ENCODE peak calls at places on chromosomes 13 and 19, in nine cellular contexts. T, Y, L, N, V, J, X, B and D are unnamed samples.

GRCh38 chr13:80924596-80924995 is 583.7 kb upstream of the SPRY2 start:
- DNase-seq in Y (no peak), L (no peak), V (no peak), B (no peak), T (no peak), N (no peak), J (no peak), X (no peak), D (no peak)

GRCh38 chr13:112213467-112214245 is 146.7 kb downstream of the SOX1 start:
- DNase-seq in T (no peak), N (no peak), J (no peak), Y (no peak), V (no peak), X (peak), B (peak), L (peak), D (no peak)

GRCh38 chr13:36875431-36875830 is 44.6 kb downstream of the SMAD9 start:
- DNase-seq in X (no peak), B (no peak), T (no peak), L (no peak), V (no peak), J (no peak), Y (no peak), N (no peak), D (no peak)

GRCh38 chr13:65926750-65927171 is 1303.4 kb downstream of the PCDH9 start:
- DNase-seq in B (peak), N (peak), T (no peak), V (no peak), J (peak), Y (no peak), X (peak), L (peak), D (peak)

GRCh38 chr13:44703371-44703770 is 127.2 kb upstream of the TSC22D1 start:
- DNase-seq in L (no peak), Y (no peak), X (no peak), N (no peak), V (no peak), T (no peak), B (no peak), J (no peak), D (no peak)

GRCh38 chr19:13984875-13985741 is 21.0 kb downstream of the RFX1 start:
- DNase-seq in B (no peak), V (no peak), N (no peak), T (no peak), J (no peak), X (no peak), L (no peak), Y (no peak), D (no peak)

GRCh38 chr13:34967851-34968562 is 25.9 kb downstream of the NBEA start:
- DNase-seq in X (no peak), Y (no peak), T (no peak), N (no peak), J (no peak), B (no peak), L (no peak), V (no peak), D (no peak)

GRCh38 chr19:39444598-39445257 is 654 bp upstream of the SUPT5H start:
- DNase-seq in V (no peak), Y (no peak), N (no peak), J (no peak), X (peak), T (no peak), B (no peak), L (no peak), D (no peak)

GRCh38 chr19:18898081-18898532 is 2.1 kb upstream of the CERS1 start:
- DNase-seq in Y (peak), L (no peak), X (no peak), T (no peak), N (no peak), V (no peak), B (no peak), J (no peak), D (peak)

GRCh38 chr13:20301391-20302071 is 69.4 kb upstream of the GJB6 start:
- DNase-seq in X (no peak), N (no peak), L (no peak), B (no peak), Y (no peak), J (peak), T (no peak), V (no peak), D (peak)

GRCh38 chr19:49340069-49340864 is 5.1 kb downstream of the CD37 start:
- DNase-seq in X (peak), L (peak), N (no peak), V (no peak), T (no peak), B (peak), J (peak), Y (no peak), D (peak)

GRCh38 chr19:2423913-2424685 is 3.3 kb downstream of the TIMM13 start:
- DNase-seq in N (no peak), J (no peak), T (no peak), X (no peak), V (no peak), L (no peak), Y (no peak), B (no peak), D (no peak)

GRCh38 chr19:6118043-6118442 is 7.7 kb upstream of the RFX2 start:
- DNase-seq in V (no peak), N (no peak), Y (no peak), J (no peak), T (no peak), L (no peak), B (no peak), X (no peak), D (no peak)

GRCh38 chr19:45189971-45190370 is 11.4 kb downstream of the BLOC1S3 start:
- DNase-seq in L (no peak), B (no peak), N (no peak), Y (no peak), J (no peak), V (no peak), T (no peak), X (no peak), D (no peak)

GRCh38 chr13:23750383-23751121 is 138.6 kb downstream of the MIPEP start:
- DNase-seq in N (no peak), B (no peak), L (no peak), J (no peak), Y (no peak), X (no peak), T (no peak), V (no peak), D (no peak)

GRCh38 chr13:30618186-30618937 is 642 bp downstream of the USPL1 start:
- DNase-seq in B (peak), N (no peak), V (no peak), L (peak), J (no peak), Y (no peak), X (no peak), T (no peak), D (peak)

GRCh38 chr13:50549221-50549942 is 294.1 kb downstream of the DLEU7 start:
- DNase-seq in X (no peak), L (no peak), N (no peak), J (no peak), Y (no peak), V (no peak), T (no peak), B (no peak), D (no peak)

GRCh38 chr13:111662895-111663294 is 342.5 kb downstream of the TEX29 start:
- DNase-seq in L (no peak), X (no peak), B (no peak), Y (no peak), N (no peak), J (no peak), V (no peak), T (no peak), D (no peak)

GRCh38 chr13:35983206-35983605 is 148.0 kb downstream of the DCLK1 start:
- DNase-seq in V (no peak), N (no peak), T (no peak), L (no peak), J (no peak), B (no peak), Y (no peak), X (no peak), D (no peak)

GRCh38 chr13:73399347-73400216 is 340.8 kb downstream of the KLF5 start:
- DNase-seq in X (peak), N (no peak), J (no peak), V (no peak), L (peak), Y (no peak), B (no peak), T (no peak), D (no peak)

GRCh38 chr13:73835138-73835721 is 299.0 kb downstream of the KLF12 start:
- DNase-seq in B (no peak), L (no peak), X (no peak), J (no peak), Y (peak), T (no peak), V (no peak), N (no peak), D (peak)

GRCh38 chr13:30375436-30375835 is 46.9 kb upstream of the UBE2L5 start:
- DNase-seq in J (no peak), B (no peak), L (no peak), Y (no peak), V (no peak), N (no peak), T (no peak), X (no peak), D (no peak)

GRCh38 chr13:64090311-64090710 is 2674.7 kb upstream of the PCDH20 start:
- DNase-seq in J (no peak), B (no peak), V (no peak), X (no peak), N (no peak), Y (no peak), L (no peak), T (no peak), D (no peak)

GRCh38 chr13:46184277-46184699 is 2.3 kb upstream of the LCP1 start:
- DNase-seq in T (peak), N (no peak), B (peak), X (peak), V (no peak), J (peak), L (peak), Y (peak), D (peak)

GRCh38 chr13:71867101-71867814 is at the start of gene DACH1:
- DNase-seq in Y (peak), J (peak), V (no peak), N (no peak), B (peak), L (peak), T (peak), X (peak), D (peak)

GRCh38 chr19:42076375-42076944 is 494 bp downstream of the ZNF574 start:
- DNase-seq in V (no peak), N (no peak), T (no peak), B (no peak), X (peak), Y (no peak), J (peak), L (peak), D (no peak)

DNA sequence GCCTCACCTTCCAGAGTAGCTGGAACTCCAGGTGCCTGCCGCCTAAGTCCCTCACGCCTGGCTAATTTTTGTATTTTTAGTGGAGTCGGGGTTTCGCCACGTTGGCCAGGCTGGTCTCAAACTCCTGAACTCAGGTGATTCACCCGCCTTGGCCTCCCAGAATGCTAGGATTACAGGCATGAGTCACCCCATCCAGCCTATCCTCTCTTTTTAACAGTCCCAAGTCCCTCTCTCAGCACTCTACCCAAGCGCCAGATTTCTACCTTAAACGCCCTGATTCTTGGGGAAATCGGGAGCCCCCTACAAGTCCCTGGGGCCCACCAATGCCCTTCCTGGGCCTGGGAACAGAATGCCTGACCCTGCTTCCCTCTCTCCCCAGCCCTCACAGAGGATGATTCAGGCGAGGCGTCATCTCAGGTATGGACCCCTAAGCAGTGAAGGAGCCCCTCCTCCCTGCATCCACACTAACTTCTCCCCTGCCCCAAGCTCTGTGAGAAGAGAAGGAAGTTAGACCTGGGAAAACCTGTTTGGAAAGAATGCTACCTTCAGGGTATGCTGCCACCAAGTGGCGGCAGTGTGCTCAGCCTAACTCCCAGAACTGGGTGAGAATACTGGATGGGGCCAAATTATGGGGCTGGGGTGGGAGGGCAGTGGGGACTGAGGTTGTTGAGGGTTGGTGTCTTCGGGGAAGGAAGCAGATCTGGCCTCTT is 20.8 kb upstream of the EBI3 start:
- DNase-seq in V (no peak), B (no peak), T (no peak), Y (peak), J (no peak), N (no peak), X (peak), L (peak), D (no peak)
- TF ChIP-seq CTCF in V (peak), B (peak), T (peak), Y (peak), J (no peak), N (no peak), X (no peak), L (peak), D (no peak)

DNA sequence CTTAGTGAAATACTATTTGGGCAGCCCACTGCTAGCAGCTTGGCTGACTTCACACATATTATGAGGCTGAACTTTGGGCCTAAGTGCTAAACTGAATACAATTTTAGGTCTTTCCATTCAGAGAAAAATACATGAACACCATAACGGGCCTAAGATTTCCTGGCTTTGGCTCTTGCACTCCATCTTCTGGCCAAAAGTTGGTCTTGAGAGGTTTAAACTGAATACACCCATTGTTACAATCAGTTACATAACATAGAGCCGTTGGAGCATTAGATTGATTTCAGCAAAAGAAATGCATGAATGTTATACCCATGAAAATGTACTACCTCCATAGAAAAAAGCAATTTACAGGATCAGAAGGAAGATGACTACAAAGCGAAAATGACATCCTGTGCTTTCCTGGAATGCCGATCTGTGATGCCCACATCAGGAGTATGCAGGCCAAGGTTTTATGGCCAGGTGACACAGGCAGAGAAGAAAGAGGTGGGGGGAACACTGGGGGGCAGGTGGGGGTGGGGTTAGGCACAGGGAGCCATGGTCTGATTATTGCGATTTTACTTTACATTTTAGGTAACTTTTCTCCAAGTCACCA is 11.1 kb upstream of the SHISA2 start:
- DNase-seq in T (peak), J (no peak), N (peak), L (peak), B (no peak), X (peak), Y (peak), V (no peak), D (peak)
- TF ChIP-seq CTCF in T (peak), J (no peak), N (peak), L (peak), B (peak), X (peak), Y (peak), V (peak), D (peak)

GRCh38 chr13:108508263-108508662 is 121.1 kb upstream of the MYO16 start:
- DNase-seq in V (no peak), X (no peak), N (no peak), B (no peak), L (no peak), Y (peak), J (no peak), T (no peak), D (no peak)
- TF ChIP-seq CTCF in V (peak), X (peak), N (peak), B (peak), L (peak), Y (peak), J (peak), T (peak), D (peak)

GRCh38 chr19:43332058-43332922 is 21.2 kb upstream of the CD177 start:
- DNase-seq in V (no peak), J (no peak), T (no peak), X (peak), L (no peak), Y (no peak), B (no peak), N (no peak), D (no peak)
- TF ChIP-seq CTCF in V (no peak), J (no peak), T (no peak), X (no peak), L (no peak), Y (no peak), B (no peak), N (no peak), D (no peak)

GRCh38 chr19:37969695-37970094 is 62.7 kb downstream of the SIPA1L3 start:
- DNase-seq in V (no peak), Y (no peak), L (no peak), B (no peak), T (no peak), N (no peak), X (no peak), J (no peak), D (no peak)
- TF ChIP-seq CTCF in V (no peak), Y (no peak), L (no peak), B (no peak), T (no peak), N (no peak), X (no peak), J (no peak), D (no peak)

GRCh38 chr19:50486823-50487515 is 10.3 kb upstream of the GARIN5A start:
- DNase-seq in J (peak), Y (peak), N (no peak), B (no peak), X (peak), L (no peak), T (peak), V (no peak), D (no peak)
- TF ChIP-seq CTCF in J (peak), Y (peak), N (peak), B (peak), X (no peak), L (peak), T (peak), V (peak), D (peak)

GRCh38 chr19:7868326-7868670 is 5.9 kb downstream of the PRR36 start:
- DNase-seq in X (no peak), J (no peak), Y (no peak), T (no peak), V (no peak), N (no peak), B (no peak), L (no peak), D (no peak)

GRCh38 chr19:7869910-7870511 is 4.2 kb downstream of the PRR36 start:
- DNase-seq in J (peak), B (no peak), V (no peak), N (no peak), X (peak), T (no peak), Y (peak), L (peak), D (peak)

GRCh38 chr19:7867092-7867844 is 6.9 kb downstream of the PRR36 start:
- DNase-seq in B (no peak), Y (no peak), X (no peak), N (no peak), V (no peak), T (no peak), L (no peak), J (no peak), D (no peak)

GRCh38 chr19:7869453-7869909 is 4.7 kb downstream of the PRR36 start:
- DNase-seq in T (peak), L (peak), N (no peak), J (peak), B (peak), X (peak), V (no peak), Y (peak), D (peak)

DNA sequence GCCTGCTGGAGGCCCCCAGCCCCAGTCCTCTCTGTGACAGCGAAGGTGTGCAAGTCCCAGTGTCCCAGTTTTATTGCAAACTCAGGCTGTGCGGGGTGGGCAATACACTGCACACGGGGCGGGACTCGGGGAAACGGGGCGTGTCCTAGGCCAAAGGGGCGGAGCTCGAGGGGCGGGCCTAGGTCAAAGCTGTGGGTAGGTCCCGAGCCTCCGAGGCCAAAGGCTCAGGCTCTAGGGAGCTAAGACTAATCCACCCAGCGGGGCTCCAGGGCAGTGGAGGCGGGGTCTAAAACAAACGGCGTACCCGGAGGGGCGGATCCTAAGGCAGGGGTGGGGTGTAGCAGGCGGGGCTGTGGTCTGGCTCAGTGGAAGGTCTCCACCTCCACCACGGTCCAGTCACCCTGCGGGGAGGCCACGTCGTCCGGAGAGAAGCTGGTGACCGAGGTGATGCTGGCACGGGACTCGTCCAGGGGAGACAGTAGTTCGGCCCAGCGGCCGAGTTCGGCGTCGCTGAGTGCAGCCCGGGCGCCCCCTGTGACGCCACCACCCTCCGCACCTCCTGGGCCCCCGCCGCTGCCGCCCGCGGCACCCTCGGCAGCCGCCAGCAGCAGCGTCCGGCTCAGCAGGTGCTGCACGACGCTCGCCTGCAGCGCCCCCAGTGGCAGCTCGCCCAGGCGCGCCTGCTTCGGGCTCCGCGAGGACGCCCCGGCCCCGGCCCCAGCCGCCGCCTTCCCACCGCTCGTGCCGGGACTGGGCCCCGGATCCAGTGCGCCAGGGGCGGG is 5.3 kb downstream of the PRR36 start:
- DNase-seq in V (no peak), N (no peak), L (peak), T (peak), J (peak), B (peak), X (peak), Y (peak), D (peak)
- TF ChIP-seq CTCF in V (peak), N (peak), L (peak), T (peak), J (peak), B (peak), X (peak), Y (no peak), D (peak)